ENCODE peak calls at places on chromosomes 16 and 17, in four cellular contexts. U, G, E and T are unnamed samples.

GRCh38 chr16:17994027-17994426 is 342.5 kb downstream of the NPIPA8 start:
- DNase-seq in U (no peak), E (no peak), G (no peak), T (no peak)

GRCh38 chr17:34571428-34572130 is 7.8 kb upstream of the TMEM132E start:
- DNase-seq in U (no peak), G (peak; percentile 57), E (no peak), T (no peak)

GRCh38 chr17:30229012-30229411 is 6.5 kb downstream of the SLC6A4 start:
- DNase-seq in U (no peak), G (no peak), E (no peak), T (no peak)

GRCh38 chr17:301681-302299 is 50.8 kb downstream of the RPH3AL start:
- DNase-seq in U (no peak), G (no peak), E (no peak), T (peak; percentile 60)

GRCh38 chr16:23469814-23470213 is 16.8 kb upstream of the COG7 start:
- DNase-seq in U (no peak), G (no peak), E (no peak), T (no peak)

GRCh38 chr17:67528751-67529436 is 151.8 kb downstream of the PITPNC1 start:
- DNase-seq in U (peak; percentile 62), E (peak; percentile 85), G (peak; percentile 83), T (peak; percentile 65)

GRCh38 chr17:73588291-73589095 is 55.8 kb downstream of the SDK2 start:
- DNase-seq in U (no peak), G (no peak), E (peak; percentile 66), T (no peak)

GRCh38 chr17:34254146-34254545 is 939 bp upstream of the CCL2 start:
- DNase-seq in E (no peak), U (no peak), G (no peak), T (no peak)

GRCh38 chr17:45782889-45783592 is 1.1 kb upstream of the CRHR1 start:
- DNase-seq in U (no peak), E (no peak), G (no peak), T (no peak)

GRCh38 chr17:32350662-32351418 is 883 bp downstream of the ZNF207 start:
- DNase-seq in E (no peak), G (no peak), U (no peak), T (peak; percentile 49)

GRCh38 chr17:28478940-28479615 is 5.6 kb downstream of the SLC13A2 start:
- DNase-seq in U (no peak), E (no peak), G (no peak), T (no peak)

GRCh38 chr16:69618307-69618706 is 52.5 kb downstream of the NFAT5 start:
- DNase-seq in E (no peak), G (no peak), U (no peak), T (peak; percentile 27)

GRCh38 chr16:14492614-14493013 is 137.4 kb downstream of the PARN start:
- DNase-seq in G (no peak), E (no peak), U (no peak), T (no peak)